ENCODE peak calls at places on chromosomes 4 and X, in seven cellular contexts. Z, J, U, R, N, O and S are unnamed samples.

GRCh38 chr4:38482696-38483095 is 181.3 kb upstream of the KLF3 start:
- DNase-seq in Z (no peak), J (no peak), U (no peak), R (no peak), N (no peak), O (no peak), S (no peak)

GRCh38 chrX:18698762-18699650 is 8.4 kb upstream of the PPEF1 start:
- DNase-seq in Z (no peak), J (no peak), U (no peak), R (no peak), N (no peak), O (no peak), S (peak)

GRCh38 chr4:163548481-163549243 is 54.2 kb downstream of the TMA16 start:
- DNase-seq in Z (no peak), J (peak), U (peak), R (peak), N (peak), O (peak), S (peak)

GRCh38 chr4:156800463-156800862 is 171.1 kb downstream of the PDGFC start:
- DNase-seq in Z (no peak), J (no peak), U (no peak), R (no peak), N (no peak), O (no peak), S (no peak)

GRCh38 chr4:98686046-98686385 is 27.6 kb upstream of the TSPAN5 start:
- DNase-seq in Z (no peak), J (no peak), U (no peak), R (no peak), N (no peak), O (no peak), S (no peak)

GRCh38 chr4:47493238-47494123 is 8.4 kb downstream of the ATP10D start:
- DNase-seq in Z (no peak), J (no peak), U (no peak), R (no peak), N (no peak), O (no peak), S (no peak)

GRCh38 chr4:1843852-1844251 is 12.1 kb downstream of the LETM1 start:
- DNase-seq in Z (no peak), J (no peak), U (no peak), R (no peak), N (no peak), O (peak), S (no peak)

GRCh38 chrX:19110642-19111041 is 11.6 kb downstream of the ADGRG2 start:
- DNase-seq in Z (no peak), J (no peak), U (no peak), R (no peak), N (no peak), O (no peak), S (no peak)

GRCh38 chrX:10769165-10769564 is 148.8 kb upstream of the MID1 start:
- DNase-seq in Z (peak), J (peak), U (peak), R (peak), N (peak), O (peak), S (peak)

GRCh38 chrX:53435997-53436396 is 1.8 kb upstream of the HSD17B10 start:
- DNase-seq in Z (peak), J (peak), U (peak), R (peak), N (peak), O (peak), S (peak)

GRCh38 chr4:138235419-138235952 is 6.7 kb downstream of the SLC7A11 start:
- DNase-seq in Z (no peak), J (no peak), U (peak), R (no peak), N (no peak), O (peak), S (peak)

GRCh38 chr4:52904421-52904820 is 42.3 kb downstream of the RASL11B start:
- DNase-seq in Z (no peak), J (no peak), U (peak), R (no peak), N (no peak), O (no peak), S (no peak)

GRCh38 chr4:100166297-100167034 is 23.8 kb downstream of the DDIT4L start:
- DNase-seq in Z (no peak), J (no peak), U (no peak), R (no peak), N (no peak), O (no peak), S (no peak)

GRCh38 chrX:67648361-67648760 is 104.5 kb downstream of the AR start:
- DNase-seq in Z (no peak), J (no peak), U (no peak), R (no peak), N (no peak), O (no peak), S (no peak)

GRCh38 chr4:177047851-177048174 is 255.1 kb upstream of the VEGFC start:
- DNase-seq in Z (no peak), J (no peak), U (no peak), R (no peak), N (no peak), O (peak), S (no peak)

GRCh38 chrX:154040863-154041262 is 21.2 kb upstream of the IRAK1 start:
- DNase-seq in Z (no peak), J (no peak), U (no peak), R (no peak), N (no peak), O (no peak), S (no peak)